ENCODE peak calls at places on chromosomes 5 and 9, in seven cellular contexts. H is K562, S is IMR-90, L is H1, V is HCT116, D is HepG2, W is GM12878. B is an unnamed sample.

GRCh38 chr5:95382843-95383242 is 8.3 kb upstream of the FAM81B start:
- DNase-seq in S (no peak), H (no peak), L (no peak), V (no peak), D (no peak), W (no peak), B (no peak)

GRCh38 chr9:2459756-2460155 is 161.8 kb upstream of the VLDLR start:
- DNase-seq in V (no peak), D (no peak), L (no peak), S (no peak), H (no peak), W (no peak), B (no peak)

GRCh38 chr5:160556886-160557285 is 135.2 kb downstream of the PTTG1 start:
- DNase-seq in D (no peak), W (no peak), V (no peak), L (no peak), H (no peak), S (peak), B (no peak)

GRCh38 chr5:153900703-153901395 is 137.9 kb downstream of the FAM114A2 start:
- DNase-seq in V (no peak), H (no peak), W (no peak), D (no peak), L (no peak), S (peak), B (no peak)

GRCh38 chr5:10337107-10337506 is 16.4 kb upstream of the MARCHF6 start:
- DNase-seq in D (no peak), L (no peak), W (no peak), H (no peak), V (no peak), S (no peak), B (no peak)

GRCh38 chr5:150209020-150209635 is 19.3 kb downstream of the SLC6A7 start:
- DNase-seq in W (no peak), V (no peak), L (no peak), H (no peak), S (peak), D (no peak), B (no peak)

GRCh38 chr5:78232163-78232562 is 62.3 kb downstream of the AP3B1 start:
- DNase-seq in H (no peak), D (no peak), V (no peak), S (no peak), L (no peak), W (no peak), B (no peak)

GRCh38 chr5:36252722-36253340 is 11.1 kb upstream of the NADK2 start:
- DNase-seq in W (no peak), H (no peak), L (no peak), S (no peak), V (no peak), D (no peak), B (peak)

GRCh38 chr9:125332527-125332926 is 70.9 kb downstream of the GAPVD1 start:
- DNase-seq in L (no peak), H (no peak), D (no peak), S (no peak), V (no peak), W (peak), B (no peak)

GRCh38 chr9:132078369-132079356 is 1.0 kb downstream of the MED27 start:
- DNase-seq in S (peak), D (no peak), W (no peak), L (no peak), H (peak), V (no peak), B (peak)

GRCh38 chr5:172303996-172304335 is 20.4 kb upstream of the UBTD2 start:
- DNase-seq in V (no peak), W (no peak), S (no peak), L (no peak), D (no peak), H (no peak), B (no peak)

GRCh38 chr9:125521462-125522327 is 185.3 kb downstream of the MAPKAP1 start:
- DNase-seq in D (peak), V (peak), H (no peak), L (no peak), W (no peak), S (peak), B (peak)

GRCh38 chr9:16727452-16728127 is 142.9 kb downstream of the BNC2 start:
- DNase-seq in L (no peak), V (no peak), S (peak), W (no peak), H (no peak), D (no peak), B (peak)

GRCh38 chr5:143648696-143649095 is 163.3 kb upstream of the HMHB1 start:
- DNase-seq in W (no peak), D (no peak), V (no peak), H (peak), L (peak), S (no peak), B (no peak)

GRCh38 chr9:119924736-119925135 is 555.5 kb upstream of the BRINP1 start:
- DNase-seq in V (no peak), H (no peak), D (peak), W (no peak), S (no peak), L (no peak), B (no peak)

GRCh38 chr9:136941231-136942111 is 3.1 kb downstream of the FBXW5 start:
- DNase-seq in L (no peak), D (no peak), S (no peak), V (no peak), H (no peak), W (no peak), B (no peak)

GRCh38 chr5:172224996-172225395 is 31.0 kb downstream of the EFCAB9 start:
- DNase-seq in L (no peak), V (no peak), W (peak), S (no peak), H (no peak), D (no peak), B (no peak)

GRCh38 chr9:126158591-126159519 is 167.8 kb upstream of the MVB12B start:
- DNase-seq in H (no peak), S (no peak), D (no peak), W (no peak), V (no peak), L (no peak), B (no peak)

GRCh38 chr5:99543841-99544240 is 615.0 kb upstream of the CHD1 start:
- DNase-seq in S (no peak), L (no peak), W (no peak), H (no peak), V (no peak), D (no peak), B (no peak)

GRCh38 chr5:67693956-67694564 is 497.5 kb upstream of the CD180 start:
- DNase-seq in D (no peak), W (no peak), H (no peak), L (no peak), V (no peak), S (no peak), B (no peak)

GRCh38 chr9:33452828-33453271 is 5.5 kb upstream of the AQP3 start:
- DNase-seq in V (peak), W (no peak), S (peak), H (peak), D (peak), L (peak), B (peak)

GRCh38 chr9:132703336-132703735 is 33.1 kb downstream of the GTF3C4 start:
- DNase-seq in H (no peak), D (peak), L (no peak), S (peak), W (no peak), V (no peak), B (no peak)

GRCh38 chr5:151825445-151825844 is 53.7 kb downstream of the G3BP1 start:
- DNase-seq in H (peak), W (peak), L (peak), S (peak), D (peak), V (peak), B (peak)

GRCh38 chr5:71932131-71932635 is 175.1 kb upstream of the MAP1B start:
- DNase-seq in W (no peak), S (peak), D (peak), V (peak), L (no peak), H (no peak), B (no peak)

GRCh38 chr5:113169720-113170119 is 193.1 kb downstream of the DCP2 start:
- DNase-seq in V (no peak), D (no peak), S (peak), L (no peak), H (no peak), W (no peak), B (no peak)

GRCh38 chr9:91781116-91781515 is 168.9 kb downstream of the ROR2 start:
- DNase-seq in S (no peak), H (no peak), V (no peak), L (no peak), D (no peak), W (no peak), B (no peak)

GRCh38 chr9:86713456-86713855 is 233.8 kb downstream of the GAS1 start:
- DNase-seq in D (no peak), W (no peak), H (no peak), S (peak), L (no peak), V (no peak), B (no peak)

GRCh38 chr5:170748986-170749385 is 34.5 kb upstream of the GABRP start:
- DNase-seq in H (no peak), L (no peak), S (no peak), D (no peak), W (no peak), V (no peak), B (no peak)

GRCh38 chr9:7366121-7366520 is 433.5 kb downstream of the DMAC1 start:
- DNase-seq in L (no peak), V (no peak), D (no peak), S (peak), H (no peak), W (no peak), B (no peak)

GRCh38 chr9:107251756-107252322 is 31.2 kb upstream of the RAD23B start:
- DNase-seq in W (no peak), L (no peak), V (no peak), D (peak), H (no peak), S (peak), B (no peak)

GRCh38 chr5:157263586-157264090 is 2.3 kb upstream of the CYFIP2 start:
- DNase-seq in S (no peak), H (no peak), W (no peak), L (no peak), V (no peak), D (no peak), B (no peak)

GRCh38 chr9:10251490-10251889 is 361.3 kb downstream of the PTPRD start:
- DNase-seq in S (peak), D (peak), L (no peak), W (no peak), V (no peak), H (no peak), B (no peak)

GRCh38 chr9:112793213-112793810 is 42.8 kb downstream of the SNX30 start:
- DNase-seq in H (peak), L (peak), V (peak), W (peak), S (peak), D (peak), B (peak)

GRCh38 chr9:134222018-134222573 is 57.7 kb upstream of the RNU6ATAC start:
- DNase-seq in D (no peak), S (no peak), V (no peak), W (no peak), H (no peak), L (no peak), B (no peak)
- H3K4me2 ChIP-seq in D (no peak), S (no peak), V (no peak), W (no peak), H (no peak), L (no peak), B (no peak)

GRCh38 chr5:20617876-20618275 is 629.9 kb upstream of the CDH18 start:
- DNase-seq in W (no peak), V (no peak), L (no peak), S (no peak), D (no peak), H (no peak), B (no peak)
- H2AFZ ChIP-seq in W (no peak), V (no peak), L (peak), S (no peak), D (no peak), H (no peak), B (no peak)

GRCh38 chr5:177445052-177446016 is 1.3 kb upstream of the PRR7 start:
- DNase-seq in L (no peak), H (no peak), W (no peak), D (no peak), S (no peak), V (no peak), B (no peak)
- TF ChIP-seq POLR2A in L (no peak), H (peak), W (no peak), D (peak), S (no peak), V (no peak), B (peak)

GRCh38 chr9:4012446-4012845 is 287.4 kb downstream of the GLIS3 start:
- DNase-seq in S (no peak), H (no peak), D (no peak), W (no peak), L (no peak), V (no peak), B (no peak)
- H3K4me2 ChIP-seq in S (no peak), H (no peak), D (no peak), W (no peak), L (no peak), V (no peak), B (no peak)

GRCh38 chr5:19987594-19988345 is at the start of gene CDH18:
- DNase-seq in H (no peak), D (no peak), W (no peak), V (no peak), L (peak), S (peak), B (peak)
- H2AFZ ChIP-seq in H (no peak), D (no peak), W (no peak), V (no peak), L (peak), S (peak), B (no peak)

GRCh38 chr9:97632992-97633858 is at the start of the genes NCBP1 and TSTD2:
- DNase-seq in D (peak), L (peak), H (peak), S (peak), V (peak), W (peak), B (peak)
- TF ChIP-seq POLR2A in D (peak), L (peak), H (peak), S (peak), V (peak), W (peak), B (peak)